ENCODE peak calls at places on chromosome X, in six cellular contexts. R, K, N, E, W and P are unnamed samples.

GRCh38 chrX:120727911-120728310 is 98.1 kb upstream of the C1GALT1C1 start:
- DNase-seq in R (no peak), K (no peak), N (no peak), E (no peak), W (no peak), P (no peak)

GRCh38 chrX:130393451-130394074 is 8.1 kb upstream of the GPR119 start:
- DNase-seq in R (peak), K (no peak), N (no peak), E (peak), W (peak), P (no peak)

GRCh38 chrX:115362334-115363095 is 73.0 kb downstream of the LUZP4 start:
- DNase-seq in R (no peak), K (no peak), N (no peak), E (no peak), W (no peak), P (no peak)

GRCh38 chrX:105870465-105870864 is 48.1 kb downstream of the NRK start:
- DNase-seq in R (no peak), K (no peak), N (no peak), E (no peak), W (no peak), P (no peak)

GRCh38 chrX:72100051-72100755 is 31.5 kb downstream of the RTL5 start:
- DNase-seq in R (no peak), K (no peak), N (no peak), E (no peak), W (peak), P (no peak)

GRCh38 chrX:41009816-41010187 is 75.4 kb upstream of the USP9X start:
- DNase-seq in R (peak), K (no peak), N (no peak), E (no peak), W (no peak), P (peak)

GRCh38 chrX:147875866-147876596 is 35.7 kb upstream of the FMR1 start:
- DNase-seq in R (no peak), K (no peak), N (no peak), E (no peak), W (no peak), P (no peak)

GRCh38 chrX:150688911-150689451 is 4.2 kb upstream of the MTMR1 start:
- DNase-seq in R (no peak), K (no peak), N (no peak), E (no peak), W (peak), P (no peak)

GRCh38 chrX:139566981-139567380 is 36.4 kb downstream of the F9 start:
- DNase-seq in R (no peak), K (no peak), N (no peak), E (no peak), W (no peak), P (no peak)

GRCh38 chrX:65127804-65128203 is 151.6 kb upstream of the ZC4H2 start:
- DNase-seq in R (no peak), K (no peak), N (no peak), E (no peak), W (no peak), P (no peak)

GRCh38 chrX:153414838-153415552 is 3.7 kb downstream of the ZFP92 start:
- DNase-seq in R (no peak), K (no peak), N (no peak), E (no peak), W (no peak), P (no peak)

GRCh38 chrX:153512501-153512893 is 4.9 kb upstream of the ATP2B3 start:
- DNase-seq in R (no peak), K (no peak), N (no peak), E (no peak), W (no peak), P (no peak)

GRCh38 chrX:65034292-65034640 is 58.0 kb upstream of the ZC4H2 start:
- DNase-seq in R (no peak), K (no peak), N (no peak), E (no peak), W (no peak), P (no peak)

GRCh38 chrX:72142094-72142843 is 10.6 kb upstream of the RTL5 start:
- DNase-seq in R (no peak), K (no peak), N (no peak), E (peak), W (no peak), P (no peak)

GRCh38 chrX:153933751-153934472 is 925 bp downstream of the NAA10 start:
- DNase-seq in R (no peak), K (no peak), N (no peak), E (no peak), W (peak), P (no peak)

GRCh38 chrX:22634751-22635150 is 362.0 kb downstream of the CBLL2 start:
- DNase-seq in R (no peak), K (no peak), N (no peak), E (no peak), W (no peak), P (no peak)

GRCh38 chrX:150410513-150410912 is 47.4 kb downstream of the MAMLD1 start:
- DNase-seq in R (no peak), K (no peak), N (no peak), E (no peak), W (no peak), P (no peak)

GRCh38 chrX:141405878-141406492 is 163.7 kb upstream of the SPANXC start:
- DNase-seq in R (no peak), K (no peak), N (no peak), E (no peak), W (peak), P (no peak)

GRCh38 chrX:8138252-8138651 is 32.8 kb downstream of the VCX2 start:
- DNase-seq in R (no peak), K (no peak), N (no peak), E (no peak), W (no peak), P (no peak)

GRCh38 chrX:72495041-72495440 is 77.6 kb downstream of the HDAC8 start:
- DNase-seq in R (no peak), K (no peak), N (no peak), E (no peak), W (no peak), P (no peak)

GRCh38 chrX:110944323-110944761 is 148.7 kb upstream of the CHRDL1 start:
- DNase-seq in R (no peak), K (no peak), N (peak), E (peak), W (no peak), P (peak)

GRCh38 chrX:11261260-11261659 is 32.0 kb upstream of the AMELX start:
- DNase-seq in R (no peak), K (no peak), N (no peak), E (no peak), W (peak), P (no peak)

DNA sequence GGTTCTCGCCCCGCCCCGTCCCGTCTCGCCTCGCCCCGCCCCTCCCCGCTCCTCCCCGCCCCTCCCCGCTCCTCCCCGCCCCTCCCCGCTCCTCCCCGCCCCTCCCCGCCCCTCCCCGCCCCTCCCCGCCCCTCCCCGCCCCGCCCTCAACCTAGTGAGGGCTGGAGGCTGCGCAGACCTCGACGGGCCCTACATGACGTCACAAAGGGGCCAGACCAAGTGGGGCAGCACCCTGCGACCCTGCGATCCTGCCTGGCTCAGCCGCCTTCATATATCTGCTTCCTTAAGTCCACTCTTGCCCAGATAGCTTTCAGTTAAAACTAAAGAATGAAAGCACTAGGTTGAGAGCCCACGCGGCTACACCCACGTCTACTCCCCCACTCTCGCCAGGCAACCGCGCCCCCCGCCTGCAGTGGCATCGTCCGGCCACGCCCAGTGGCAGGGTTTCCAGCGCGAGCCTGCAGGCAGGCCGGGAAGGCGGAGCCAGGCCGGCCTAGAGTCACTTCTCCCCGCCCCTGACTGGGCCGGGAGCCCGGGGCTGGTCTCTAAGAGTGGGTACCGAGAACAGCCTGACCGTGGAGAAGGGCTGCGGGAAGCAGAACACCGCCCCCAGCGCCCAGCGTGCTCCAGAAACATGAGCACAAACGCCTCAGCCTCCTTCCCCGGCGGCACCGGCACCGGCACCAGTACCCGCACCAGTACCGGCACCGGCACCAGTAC is 1.5 kb upstream of the MAOA start:
- DNase-seq in R (peak), K (peak), N (peak), E (peak), W (peak), P (peak)
- TF ChIP-seq CTCF in R (no peak), K (no peak), N (peak), E (no peak), W (peak), P (no peak)

GRCh38 chrX:133776072-133776471 is 209.3 kb downstream of the GPC3 start:
- DNase-seq in R (no peak), K (no peak), N (no peak), E (peak), W (peak), P (peak)
- TF ChIP-seq CTCF in R (peak), K (peak), N (peak), E (peak), W (peak), P (peak)

GRCh38 chrX:24081661-24082154 is 27.0 kb downstream of the EIF2S3 start:
- DNase-seq in R (no peak), K (no peak), N (peak), E (peak), W (peak), P (no peak)
- TF ChIP-seq CTCF in R (no peak), K (no peak), N (no peak), E (no peak), W (peak), P (peak)

DNA sequence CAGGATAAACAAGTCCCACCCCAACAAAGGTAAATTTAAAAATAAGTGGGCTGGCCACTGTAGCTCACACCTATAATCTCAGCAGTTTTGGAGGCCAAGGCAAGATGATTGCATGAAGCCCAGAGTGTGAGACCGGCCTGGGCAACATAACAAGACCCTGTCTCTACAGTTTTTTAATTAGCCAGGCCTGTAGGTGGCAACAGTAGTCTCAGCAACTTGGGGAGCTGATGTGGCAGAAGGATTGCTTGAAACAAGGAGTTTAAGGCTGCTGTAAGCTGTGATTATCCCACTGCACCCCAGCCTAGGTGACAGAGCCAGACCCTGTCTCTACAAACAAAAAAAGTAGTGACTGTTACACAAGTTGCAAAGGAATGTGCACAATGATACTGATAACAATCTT is 74.6 kb upstream of the FAAH2 start:
- DNase-seq in R (no peak), K (no peak), N (no peak), E (no peak), W (no peak), P (no peak)
- TF ChIP-seq CTCF in R (no peak), K (no peak), N (no peak), E (no peak), W (no peak), P (no peak)

GRCh38 chrX:31213941-31214340 is 142.1 kb upstream of the FTHL17 start:
- DNase-seq in R (peak), K (no peak), N (no peak), E (no peak), W (peak), P (peak)
- TF ChIP-seq CTCF in R (no peak), K (no peak), N (peak), E (peak), W (peak), P (peak)